ENCODE peak calls at places on chromosomes 6 and 20, in five cellular contexts. One of them, this sample, is unnamed.

GRCh38 chr6:18496462-18496861 is 109.3 kb downstream of the RNF144B start:
- DNase-seq in CD8-positive, alpha-beta T cell: no peak
- DNase-seq in CD4-positive, alpha-beta T cell: no peak
- DNase-seq in heart left ventricle: no peak
- DNase-seq in brain microvascular endothelial cell: peak
- DNase-seq in this sample: no peak

GRCh38 chr20:35146299-35146921 is 726 bp downstream of the EDEM2 start:
- DNase-seq in CD8-positive, alpha-beta T cell: no peak
- DNase-seq in CD4-positive, alpha-beta T cell: peak
- DNase-seq in heart left ventricle: no peak
- DNase-seq in brain microvascular endothelial cell: no peak
- DNase-seq in this sample: no peak

GRCh38 chr6:53192590-53193232 is 44.1 kb upstream of the GCM1 start:
- DNase-seq in CD8-positive, alpha-beta T cell: no peak
- DNase-seq in CD4-positive, alpha-beta T cell: no peak
- DNase-seq in heart left ventricle: no peak
- DNase-seq in brain microvascular endothelial cell: no peak
- DNase-seq in this sample: no peak

GRCh38 chr6:79234150-79235022 is at the start of gene HMGN3:
- DNase-seq in CD8-positive, alpha-beta T cell: peak
- DNase-seq in CD4-positive, alpha-beta T cell: peak
- DNase-seq in heart left ventricle: peak
- DNase-seq in brain microvascular endothelial cell: peak
- DNase-seq in this sample: peak

GRCh38 chr6:43467752-43468151 is 9.6 kb upstream of the TJAP1 start:
- DNase-seq in CD8-positive, alpha-beta T cell: no peak
- DNase-seq in CD4-positive, alpha-beta T cell: no peak
- DNase-seq in heart left ventricle: peak
- DNase-seq in brain microvascular endothelial cell: no peak
- DNase-seq in this sample: no peak

GRCh38 chr20:53899351-53900167 is 170.8 kb downstream of the BCAS1 start:
- DNase-seq in CD8-positive, alpha-beta T cell: peak
- DNase-seq in CD4-positive, alpha-beta T cell: peak
- DNase-seq in heart left ventricle: no peak
- DNase-seq in brain microvascular endothelial cell: no peak
- DNase-seq in this sample: no peak

GRCh38 chr6:74871757-74872156 is 334.1 kb downstream of the COL12A1 start:
- DNase-seq in CD8-positive, alpha-beta T cell: no peak
- DNase-seq in CD4-positive, alpha-beta T cell: no peak
- DNase-seq in heart left ventricle: no peak
- DNase-seq in brain microvascular endothelial cell: peak
- DNase-seq in this sample: no peak

GRCh38 chr20:30812739-30813411 is 444.6 kb upstream of the DEFB115 start:
- DNase-seq in CD8-positive, alpha-beta T cell: no peak
- DNase-seq in CD4-positive, alpha-beta T cell: no peak
- DNase-seq in heart left ventricle: no peak
- DNase-seq in brain microvascular endothelial cell: no peak
- DNase-seq in this sample: no peak

GRCh38 chr20:3203315-3204123 is 963 bp downstream of the DDRGK1 start:
- DNase-seq in CD8-positive, alpha-beta T cell: no peak
- DNase-seq in CD4-positive, alpha-beta T cell: peak
- DNase-seq in heart left ventricle: no peak
- DNase-seq in brain microvascular endothelial cell: no peak
- DNase-seq in this sample: no peak

GRCh38 chr6:150418825-150419594 is 50.2 kb downstream of the IYD start:
- DNase-seq in CD8-positive, alpha-beta T cell: peak
- DNase-seq in CD4-positive, alpha-beta T cell: peak
- DNase-seq in heart left ventricle: peak
- DNase-seq in brain microvascular endothelial cell: peak
- DNase-seq in this sample: peak

GRCh38 chr6:91669904-91670295 is 1083.0 kb upstream of the MAP3K7 start:
- DNase-seq in CD8-positive, alpha-beta T cell: no peak
- DNase-seq in CD4-positive, alpha-beta T cell: no peak
- DNase-seq in heart left ventricle: no peak
- DNase-seq in brain microvascular endothelial cell: no peak
- DNase-seq in this sample: no peak

GRCh38 chr6:112038756-112039430 is 15.0 kb upstream of the CCN6 start:
- DNase-seq in CD8-positive, alpha-beta T cell: no peak
- DNase-seq in CD4-positive, alpha-beta T cell: no peak
- DNase-seq in heart left ventricle: no peak
- DNase-seq in brain microvascular endothelial cell: no peak
- DNase-seq in this sample: no peak

GRCh38 chr6:159170333-159170672 is 1.1 kb downstream of the FNDC1 start:
- DNase-seq in CD8-positive, alpha-beta T cell: no peak
- DNase-seq in CD4-positive, alpha-beta T cell: no peak
- DNase-seq in heart left ventricle: no peak
- DNase-seq in brain microvascular endothelial cell: no peak
- DNase-seq in this sample: no peak

GRCh38 chr6:107732461-107732860 is 91.7 kb downstream of the SCML4 start:
- DNase-seq in CD8-positive, alpha-beta T cell: no peak
- DNase-seq in CD4-positive, alpha-beta T cell: no peak
- DNase-seq in heart left ventricle: no peak
- DNase-seq in brain microvascular endothelial cell: no peak
- DNase-seq in this sample: no peak

GRCh38 chr6:8990075-8990474 is 554.7 kb upstream of the SLC35B3 start:
- DNase-seq in CD8-positive, alpha-beta T cell: no peak
- DNase-seq in CD4-positive, alpha-beta T cell: no peak
- DNase-seq in heart left ventricle: no peak
- DNase-seq in brain microvascular endothelial cell: no peak
- DNase-seq in this sample: no peak

GRCh38 chr6:13913226-13914001 is 11.3 kb upstream of the RNF182 start:
- DNase-seq in CD8-positive, alpha-beta T cell: no peak
- DNase-seq in CD4-positive, alpha-beta T cell: no peak
- DNase-seq in heart left ventricle: no peak
- DNase-seq in brain microvascular endothelial cell: no peak
- DNase-seq in this sample: no peak

GRCh38 chr20:59611286-59611685 is 6.9 kb downstream of the PHACTR3 start:
- DNase-seq in CD8-positive, alpha-beta T cell: no peak
- DNase-seq in CD4-positive, alpha-beta T cell: no peak
- DNase-seq in heart left ventricle: peak
- DNase-seq in brain microvascular endothelial cell: no peak
- DNase-seq in this sample: no peak

GRCh38 chr6:25637946-25638345 is 14.1 kb upstream of the SCGN start:
- DNase-seq in CD8-positive, alpha-beta T cell: no peak
- DNase-seq in CD4-positive, alpha-beta T cell: no peak
- DNase-seq in heart left ventricle: no peak
- DNase-seq in brain microvascular endothelial cell: no peak
- DNase-seq in this sample: no peak

GRCh38 chr20:25859649-25860530 is 163.2 kb upstream of the ZNF337 start:
- DNase-seq in CD8-positive, alpha-beta T cell: no peak
- DNase-seq in CD4-positive, alpha-beta T cell: peak
- DNase-seq in heart left ventricle: peak
- DNase-seq in brain microvascular endothelial cell: peak
- DNase-seq in this sample: peak

GRCh38 chr6:125229080-125229479 is 72.7 kb downstream of the HDDC2 start:
- DNase-seq in CD8-positive, alpha-beta T cell: no peak
- DNase-seq in CD4-positive, alpha-beta T cell: no peak
- DNase-seq in heart left ventricle: no peak
- DNase-seq in brain microvascular endothelial cell: no peak
- DNase-seq in this sample: no peak

GRCh38 chr6:169092375-169092774 is 161.3 kb downstream of the THBS2 start:
- DNase-seq in CD8-positive, alpha-beta T cell: no peak
- DNase-seq in CD4-positive, alpha-beta T cell: no peak
- DNase-seq in heart left ventricle: no peak
- DNase-seq in brain microvascular endothelial cell: peak
- DNase-seq in this sample: no peak

GRCh38 chr20:37342231-37343177 is 3.4 kb upstream of the SRC start:
- DNase-seq in CD8-positive, alpha-beta T cell: no peak
- DNase-seq in CD4-positive, alpha-beta T cell: no peak
- DNase-seq in heart left ventricle: no peak
- DNase-seq in brain microvascular endothelial cell: no peak
- DNase-seq in this sample: no peak

GRCh38 chr6:130322673-130323268 is 43.0 kb upstream of the TMEM200A start:
- DNase-seq in CD8-positive, alpha-beta T cell: no peak
- DNase-seq in CD4-positive, alpha-beta T cell: peak
- DNase-seq in heart left ventricle: no peak
- DNase-seq in brain microvascular endothelial cell: peak
- DNase-seq in this sample: peak

GRCh38 chr6:156686940-156687874 is 90.0 kb upstream of the ARID1B start:
- DNase-seq in CD8-positive, alpha-beta T cell: peak
- DNase-seq in CD4-positive, alpha-beta T cell: peak
- DNase-seq in heart left ventricle: peak
- DNase-seq in brain microvascular endothelial cell: peak
- DNase-seq in this sample: peak

GRCh38 chr6:37663016-37663810 is 34.5 kb downstream of the MDGA1 start:
- DNase-seq in CD8-positive, alpha-beta T cell: no peak
- DNase-seq in CD4-positive, alpha-beta T cell: no peak
- DNase-seq in heart left ventricle: no peak
- DNase-seq in brain microvascular endothelial cell: no peak
- DNase-seq in this sample: no peak

GRCh38 chr6:119230160-119230559 is 119.4 kb downstream of the MAN1A1 start:
- DNase-seq in CD8-positive, alpha-beta T cell: no peak
- DNase-seq in CD4-positive, alpha-beta T cell: no peak
- DNase-seq in heart left ventricle: no peak
- DNase-seq in brain microvascular endothelial cell: no peak
- DNase-seq in this sample: no peak

GRCh38 chr6:119226089-119226488 is 123.5 kb downstream of the MAN1A1 start:
- DNase-seq in CD8-positive, alpha-beta T cell: no peak
- DNase-seq in CD4-positive, alpha-beta T cell: no peak
- DNase-seq in heart left ventricle: no peak
- DNase-seq in brain microvascular endothelial cell: no peak
- DNase-seq in this sample: no peak

GRCh38 chr6:119231394-119231793 is 118.2 kb downstream of the MAN1A1 start:
- DNase-seq in CD8-positive, alpha-beta T cell: no peak
- DNase-seq in CD4-positive, alpha-beta T cell: no peak
- DNase-seq in heart left ventricle: no peak
- DNase-seq in brain microvascular endothelial cell: no peak
- DNase-seq in this sample: no peak

GRCh38 chr6:119224095-119224701 is 125.4 kb downstream of the MAN1A1 start:
- DNase-seq in CD8-positive, alpha-beta T cell: no peak
- DNase-seq in CD4-positive, alpha-beta T cell: no peak
- DNase-seq in heart left ventricle: no peak
- DNase-seq in brain microvascular endothelial cell: no peak
- DNase-seq in this sample: no peak

DNA sequence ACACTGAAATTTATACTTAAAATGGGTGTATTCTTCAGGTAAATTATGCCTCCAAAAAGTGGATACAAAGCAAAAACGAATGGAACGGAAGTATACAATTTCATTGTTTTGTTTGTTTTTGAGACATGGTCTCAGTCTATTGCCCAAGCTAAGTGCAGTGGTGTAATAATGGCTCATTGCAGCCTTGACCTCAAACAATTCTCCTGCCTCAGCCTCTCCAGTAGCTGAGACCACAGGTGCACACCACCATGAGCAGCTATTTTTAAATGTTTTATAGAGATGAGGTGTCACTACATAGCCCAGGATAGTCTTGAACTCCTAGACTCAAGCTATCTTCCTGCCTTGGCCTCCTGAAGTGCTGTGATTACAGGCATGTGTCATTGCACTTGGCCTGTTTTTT is 122.2 kb downstream of the MAN1A1 start:
- DNase-seq in CD8-positive, alpha-beta T cell: no peak
- DNase-seq in CD4-positive, alpha-beta T cell: no peak
- DNase-seq in heart left ventricle: no peak
- DNase-seq in brain microvascular endothelial cell: no peak
- DNase-seq in this sample: no peak
- H3K27ac ChIP-seq in CD8-positive, alpha-beta T cell: no peak
- H3K27ac ChIP-seq in CD4-positive, alpha-beta T cell: no peak
- H3K27ac ChIP-seq in heart left ventricle: no peak
- H3K27ac ChIP-seq in brain microvascular endothelial cell: no peak
- H3K27ac ChIP-seq in this sample: no peak

GRCh38 chr6:30806581-30807183 is 62.3 kb upstream of the IER3 start:
- DNase-seq in CD8-positive, alpha-beta T cell: no peak
- DNase-seq in CD4-positive, alpha-beta T cell: no peak
- DNase-seq in heart left ventricle: no peak
- DNase-seq in brain microvascular endothelial cell: no peak
- DNase-seq in this sample: no peak
- H3K27ac ChIP-seq in CD8-positive, alpha-beta T cell: no peak
- H3K27ac ChIP-seq in CD4-positive, alpha-beta T cell: no peak
- H3K27ac ChIP-seq in heart left ventricle: no peak
- H3K27ac ChIP-seq in brain microvascular endothelial cell: no peak
- H3K27ac ChIP-seq in this sample: no peak

GRCh38 chr6:167644404-167645132 is 182.1 kb upstream of the AFDN start:
- DNase-seq in CD8-positive, alpha-beta T cell: no peak
- DNase-seq in CD4-positive, alpha-beta T cell: no peak
- DNase-seq in heart left ventricle: no peak
- DNase-seq in brain microvascular endothelial cell: no peak
- DNase-seq in this sample: no peak

GRCh38 chr6:167645383-167645782 is 181.3 kb upstream of the AFDN start:
- DNase-seq in CD8-positive, alpha-beta T cell: no peak
- DNase-seq in CD4-positive, alpha-beta T cell: no peak
- DNase-seq in heart left ventricle: no peak
- DNase-seq in brain microvascular endothelial cell: no peak
- DNase-seq in this sample: no peak

GRCh38 chr6:167647333-167647732 is 179.4 kb upstream of the AFDN start:
- DNase-seq in CD8-positive, alpha-beta T cell: no peak
- DNase-seq in CD4-positive, alpha-beta T cell: no peak
- DNase-seq in heart left ventricle: no peak
- DNase-seq in brain microvascular endothelial cell: no peak
- DNase-seq in this sample: no peak

GRCh38 chr6:167643716-167644115 is 183.0 kb upstream of the AFDN start:
- DNase-seq in CD8-positive, alpha-beta T cell: no peak
- DNase-seq in CD4-positive, alpha-beta T cell: no peak
- DNase-seq in heart left ventricle: no peak
- DNase-seq in brain microvascular endothelial cell: no peak
- DNase-seq in this sample: no peak

GRCh38 chr6:167643223-167643622 is 183.5 kb upstream of the AFDN start:
- DNase-seq in CD8-positive, alpha-beta T cell: no peak
- DNase-seq in CD4-positive, alpha-beta T cell: no peak
- DNase-seq in heart left ventricle: no peak
- DNase-seq in brain microvascular endothelial cell: no peak
- DNase-seq in this sample: no peak
- H3K27ac ChIP-seq in CD8-positive, alpha-beta T cell: no peak
- H3K27ac ChIP-seq in CD4-positive, alpha-beta T cell: no peak
- H3K27ac ChIP-seq in heart left ventricle: no peak
- H3K27ac ChIP-seq in brain microvascular endothelial cell: no peak
- H3K27ac ChIP-seq in this sample: no peak

GRCh38 chr20:17504326-17504897 is 26.8 kb downstream of the BFSP1 start:
- DNase-seq in CD8-positive, alpha-beta T cell: no peak
- DNase-seq in CD4-positive, alpha-beta T cell: no peak
- DNase-seq in heart left ventricle: no peak
- DNase-seq in brain microvascular endothelial cell: no peak
- DNase-seq in this sample: no peak

GRCh38 chr20:17508756-17509155 is 22.4 kb downstream of the BFSP1 start:
- DNase-seq in CD8-positive, alpha-beta T cell: no peak
- DNase-seq in CD4-positive, alpha-beta T cell: no peak
- DNase-seq in heart left ventricle: no peak
- DNase-seq in brain microvascular endothelial cell: no peak
- DNase-seq in this sample: no peak

GRCh38 chr20:17505664-17506517 is 25.3 kb downstream of the BFSP1 start:
- DNase-seq in CD8-positive, alpha-beta T cell: no peak
- DNase-seq in CD4-positive, alpha-beta T cell: no peak
- DNase-seq in heart left ventricle: no peak
- DNase-seq in brain microvascular endothelial cell: peak
- DNase-seq in this sample: no peak

GRCh38 chr20:17504898-17505663 is 26.1 kb downstream of the BFSP1 start:
- DNase-seq in CD8-positive, alpha-beta T cell: peak
- DNase-seq in CD4-positive, alpha-beta T cell: peak
- DNase-seq in heart left ventricle: peak
- DNase-seq in brain microvascular endothelial cell: peak
- DNase-seq in this sample: no peak

DNA sequence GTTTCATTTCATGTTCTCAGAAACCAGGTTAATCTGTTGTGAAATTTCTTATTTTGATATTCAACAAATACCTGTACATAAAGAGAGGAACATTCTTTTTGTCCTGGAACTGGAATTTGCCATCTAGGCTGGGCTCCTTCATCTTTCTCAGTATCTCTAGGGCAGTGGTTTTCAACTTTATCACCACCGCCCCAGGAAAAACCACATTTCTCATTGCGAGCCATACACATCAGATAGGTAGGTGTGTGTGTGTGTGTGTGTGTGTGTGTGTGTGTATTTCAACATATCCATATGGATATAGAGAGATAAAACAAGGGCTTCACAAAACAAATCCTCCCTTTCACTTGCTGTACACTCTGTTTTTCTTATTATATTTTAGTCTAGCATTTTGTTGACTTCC is 24.1 kb downstream of the BFSP1 start:
- DNase-seq in CD8-positive, alpha-beta T cell: no peak
- DNase-seq in CD4-positive, alpha-beta T cell: no peak
- DNase-seq in heart left ventricle: no peak
- DNase-seq in brain microvascular endothelial cell: no peak
- DNase-seq in this sample: no peak
- H3K27ac ChIP-seq in CD8-positive, alpha-beta T cell: no peak
- H3K27ac ChIP-seq in CD4-positive, alpha-beta T cell: no peak
- H3K27ac ChIP-seq in heart left ventricle: no peak
- H3K27ac ChIP-seq in brain microvascular endothelial cell: no peak
- H3K27ac ChIP-seq in this sample: no peak

This sample was measured in caudate nucleus.